ENCODE peak calls at places on chromosome 3, in four cellular contexts. N, V, Y and O are unnamed samples.

GRCh38 chr3:134018406-134018805 is 11.3 kb downstream of the SLCO2A1 start:
- DNase-seq in N (no peak), V (peak; percentile 43), Y (no peak), O (no peak)

GRCh38 chr3:194632211-194632982 is 822 bp downstream of the TMEM44 start:
- DNase-seq in N (no peak), V (peak; percentile 59), Y (peak; percentile 24), O (peak; percentile 77)

GRCh38 chr3:56339671-56340070 is 128.6 kb downstream of the ERC2 start:
- DNase-seq in N (no peak), V (no peak), Y (no peak), O (no peak)

GRCh38 chr3:12336099-12336498 is 47.2 kb downstream of the PPARG start:
- DNase-seq in N (no peak), V (peak; percentile 19), Y (no peak), O (no peak)

GRCh38 chr3:68919000-68919399 is 13.3 kb downstream of the TAFA4 start:
- DNase-seq in N (no peak), V (peak; percentile 52), Y (no peak), O (peak; percentile 9)

GRCh38 chr3:18870074-18870640 is 278.2 kb upstream of the KCNH8 start:
- DNase-seq in N (no peak), V (no peak), Y (no peak), O (no peak)

GRCh38 chr3:185460283-185460682 is 38.6 kb downstream of the TMEM41A start:
- DNase-seq in N (no peak), V (no peak), Y (no peak), O (no peak)

GRCh38 chr3:20056727-20057611 is 16.7 kb downstream of the KAT2B start:
- DNase-seq in N (no peak), V (peak; percentile 88), Y (no peak), O (peak; percentile 45)

GRCh38 chr3:124837065-124837464 is 50.1 kb downstream of the ITGB5 start:
- DNase-seq in N (no peak), V (no peak), Y (no peak), O (peak; percentile 30)

GRCh38 chr3:10194328-10195071 is 29.8 kb downstream of the IRAK2 start:
- DNase-seq in N (no peak), V (no peak), Y (peak; percentile 41), O (no peak)

GRCh38 chr3:130354430-130354829 is 9.0 kb downstream of the COL6A5 start:
- DNase-seq in N (no peak), V (no peak), Y (peak; percentile 84), O (no peak)

GRCh38 chr3:124602986-124603627 is 127.1 kb upstream of the UMPS start:
- DNase-seq in N (no peak), V (no peak), Y (no peak), O (no peak)

GRCh38 chr3:191360620-191361019 is 30.3 kb upstream of the UTS2B start:
- DNase-seq in N (no peak), V (no peak), Y (no peak), O (no peak)

GRCh38 chr3:169966951-169967915 is 626 bp downstream of the SEC62 start:
- DNase-seq in N (peak; percentile 24), V (peak; percentile 48), Y (peak; percentile 46), O (peak; percentile 77)

GRCh38 chr3:9183011-9183410 is 66.4 kb downstream of the SRGAP3 start:
- DNase-seq in N (no peak), V (no peak), Y (no peak), O (no peak)

GRCh38 chr3:134003066-134003465 is 26.7 kb downstream of the SLCO2A1 start:
- DNase-seq in N (no peak), V (no peak), Y (no peak), O (no peak)

GRCh38 chr3:5300638-5301037 is 113.1 kb downstream of the EDEM1 start:
- DNase-seq in N (no peak), V (no peak), Y (no peak), O (no peak)

GRCh38 chr3:149534671-149535394 is 60.3 kb downstream of the TM4SF4 start:
- DNase-seq in N (peak; percentile 66), V (peak; percentile 35), Y (no peak), O (peak; percentile 53)

GRCh38 chr3:9902372-9903237 is at the start of gene IL17RE:
- DNase-seq in N (no peak), V (no peak), Y (no peak), O (peak; percentile 22)

GRCh38 chr3:55481067-55481917 is 5.8 kb downstream of the WNT5A start:
- DNase-seq in N (no peak), V (peak; percentile 53), Y (no peak), O (peak; percentile 92)